ENCODE peak calls at places on chromosomes 7 and 10, in eight cellular contexts. V is Caki2; H is Panc1; Z is GF-D8; B is stimulated activated naive CD4-positive, alpha-beta T cell; I is GM12865; E is activated T-helper 9 cell treated with anti-CD3 and anti-CD28 coated beads, Interleukin-2, amount 50 U/mL, for 16 hours; J is pons. Y is an unnamed sample.

GRCh38 chr7:156652886-156653568 is 12.5 kb downstream of the RNF32 start:
- DNase-seq in J (no peak), Z (no peak), B (no peak), H (no peak), V (no peak), I (no peak), E (no peak), Y (no peak)

GRCh38 chr7:132035517-132036362 is 479.3 kb upstream of the PODXL start:
- DNase-seq in E (no peak), V (no peak), J (peak; percentile 23), I (no peak), B (no peak), Z (no peak), H (no peak), Y (no peak)

GRCh38 chr7:33155811-33156210 is 26.4 kb downstream of the BBS9 start:
- DNase-seq in E (no peak), B (no peak), V (no peak), H (no peak), I (no peak), Z (no peak), J (no peak), Y (no peak)

GRCh38 chr7:81594767-81595166 is 175.1 kb downstream of the HGF start:
- DNase-seq in J (no peak), B (no peak), Z (no peak), V (no peak), I (no peak), H (no peak), E (no peak), Y (no peak)

GRCh38 chr7:69430502-69431145 is 167.7 kb upstream of the AUTS2 start:
- DNase-seq in J (no peak), E (no peak), H (no peak), B (no peak), Z (peak; percentile 19), V (peak; percentile 44), I (peak; percentile 44), Y (no peak)

GRCh38 chr7:100964630-100965029 is 4.7 kb upstream of the MUC12 start:
- DNase-seq in V (no peak), H (no peak), J (no peak), B (no peak), Z (no peak), E (no peak), I (no peak), Y (no peak)

GRCh38 chr10:129583831-129584230 is 116.8 kb downstream of the MGMT start:
- DNase-seq in H (no peak), Z (no peak), E (no peak), I (no peak), J (no peak), B (no peak), V (no peak), Y (no peak)

GRCh38 chr7:27808626-27809025 is 68.7 kb downstream of the TAX1BP1 start:
- DNase-seq in H (peak; percentile 7), J (no peak), Z (no peak), I (no peak), E (no peak), V (no peak), B (no peak), Y (no peak)

GRCh38 chr10:91556691-91557529 is 76.0 kb downstream of the PPP1R3C start:
- DNase-seq in I (no peak), J (no peak), V (no peak), H (no peak), B (no peak), E (no peak), Z (no peak), Y (no peak)

GRCh38 chr7:137169282-137169698 is 174.2 kb downstream of the PTN start:
- DNase-seq in H (peak; percentile 54), I (peak; percentile 33), B (no peak), E (no peak), J (peak; percentile 89), Z (peak; percentile 20), V (peak; percentile 5), Y (peak; percentile 93)

GRCh38 chr7:117279931-117280525 is 42.8 kb downstream of the WNT2 start:
- DNase-seq in V (no peak), B (no peak), J (no peak), H (no peak), E (no peak), Z (no peak), I (no peak), Y (peak; percentile 7)

GRCh38 chr7:39617010-39617409 is 6.4 kb upstream of the RALA start:
- DNase-seq in B (no peak), H (no peak), E (no peak), J (no peak), Z (no peak), I (no peak), V (no peak), Y (no peak)

GRCh38 chr10:6621536-6621935 is 41.5 kb upstream of the PRKCQ start:
- DNase-seq in Z (no peak), J (no peak), I (no peak), B (no peak), V (no peak), E (no peak), H (no peak), Y (no peak)

GRCh38 chr7:60706-61105 is 131.7 kb upstream of the FAM20C start:
- DNase-seq in H (no peak), J (no peak), I (no peak), V (no peak), B (no peak), E (no peak), Z (no peak), Y (no peak)

Y was measured in NCI-H2029 treated with DMSO at 0.1 percent for 48 hours.